ENCODE peak calls at places on chromosome 15, in ten cellular contexts. V is cardiac muscle cell; D is astrocyte; X is kidney; L is pancreas; H is psoas muscle; B is IMR-90; Q is tibial nerve; T is heart left ventricle; W is CD8-positive, alpha-beta T cell. J is an unnamed sample.

GRCh38 chr15:83698294-83698693 is 44.4 kb downstream of the ADAMTSL3 start:
- DNase-seq in V (no peak), D (no peak), X (peak; percentile 78), L (no peak), H (peak; percentile 83), B (peak; percentile 42), Q (peak; percentile 16), T (peak; percentile 78), W (no peak), J (no peak)

GRCh38 chr15:68304611-68305337 is 27.2 kb downstream of the FEM1B start:
- DNase-seq in V (peak; percentile 44), D (no peak), X (no peak), L (no peak), H (no peak), B (no peak), Q (no peak), T (no peak), W (no peak), J (peak; percentile 62)

GRCh38 chr15:68204361-68204760 is 771 bp downstream of the CALML4 start:
- DNase-seq in V (no peak), D (no peak), X (no peak), L (no peak), H (no peak), B (no peak), Q (no peak), T (no peak), W (no peak), J (peak; percentile 40)

GRCh38 chr15:78207641-78208340 is 26.6 kb downstream of the ACSBG1 start:
- DNase-seq in V (no peak), D (no peak), X (no peak), L (no peak), H (no peak), B (no peak), Q (no peak), T (no peak), W (no peak), J (peak; percentile 8)

GRCh38 chr15:41848595-41848994 is 9.9 kb downstream of the PLA2G4B start:
- DNase-seq in V (no peak), D (no peak), X (no peak), L (no peak), H (no peak), B (peak; percentile 65), Q (no peak), T (no peak), W (no peak), J (no peak)

GRCh38 chr15:48976444-48977088 is 12.8 kb upstream of the SHC4 start:
- DNase-seq in V (no peak), D (no peak), X (no peak), L (no peak), H (no peak), B (no peak), Q (no peak), T (no peak), W (no peak), J (no peak)

GRCh38 chr15:91113036-91113435 is 13.0 kb downstream of the SV2B start:
- DNase-seq in V (no peak), D (no peak), X (no peak), L (no peak), H (no peak), B (no peak), Q (no peak), T (no peak), W (no peak), J (no peak)

GRCh38 chr15:49718234-49718633 is 97.4 kb downstream of the DTWD1 start:
- DNase-seq in V (no peak), D (no peak), X (no peak), L (no peak), H (no peak), B (peak; percentile 69), Q (no peak), T (no peak), W (no peak), J (no peak)

GRCh38 chr15:85582076-85582718 is 201.8 kb downstream of the AKAP13 start:
- DNase-seq in V (no peak), D (peak; percentile 59), X (no peak), L (no peak), H (no peak), B (peak; percentile 24), Q (peak; percentile 35), T (no peak), W (no peak), J (no peak)

GRCh38 chr15:70636540-70637165 is 126.7 kb downstream of the UACA start:
- DNase-seq in V (peak; percentile 14), D (no peak), X (no peak), L (no peak), H (no peak), B (no peak), Q (no peak), T (no peak), W (no peak), J (no peak)

GRCh38 chr15:68431792-68432401 is at the start of gene ITGA11:
- DNase-seq in V (peak; percentile 81), D (peak; percentile 55), X (peak; percentile 87), L (peak; percentile 72), H (peak; percentile 83), B (peak; percentile 34), Q (peak; percentile 54), T (peak; percentile 73), W (no peak), J (peak; percentile 89)

GRCh38 chr15:63985221-63986184 is 60.8 kb downstream of the DAPK2 start:
- DNase-seq in V (peak; percentile 48), D (no peak), X (no peak), L (peak; percentile 71), H (peak; percentile 95), B (peak; percentile 12), Q (no peak), T (peak; percentile 81), W (no peak), J (peak; percentile 82)

GRCh38 chr15:89361451-89362202 is 27.0 kb upstream of the POLG start:
- DNase-seq in V (peak; percentile 92), D (peak; percentile 39), X (peak; percentile 89), L (peak; percentile 89), H (peak; percentile 80), B (peak; percentile 52), Q (peak; percentile 48), T (peak; percentile 59), W (peak; percentile 41), J (no peak)

GRCh38 chr15:45288947-45289346 is 36.9 kb downstream of the SLC28A2 start:
- DNase-seq in V (no peak), D (no peak), X (no peak), L (no peak), H (no peak), B (no peak), Q (no peak), T (no peak), W (no peak), J (no peak)

GRCh38 chr15:45287400-45287799 is 35.4 kb downstream of the SLC28A2 start:
- DNase-seq in V (no peak), D (no peak), X (no peak), L (no peak), H (no peak), B (no peak), Q (no peak), T (no peak), W (no peak), J (no peak)

GRCh38 chr15:45285413-45285812 is 33.4 kb downstream of the SLC28A2 start:
- DNase-seq in V (no peak), D (no peak), X (no peak), L (no peak), H (no peak), B (no peak), Q (no peak), T (no peak), W (no peak), J (no peak)
- H3K27ac ChIP-seq in V (no peak overlapping the region), D (no peak overlapping the region), X (no peak overlapping the region), L (no peak overlapping the region), H (peak overlapping the region; percentile 34), B (no peak overlapping the region), Q (no peak overlapping the region), T (no peak overlapping the region), W (no peak overlapping the region), J (no peak overlapping the region)

DNA sequence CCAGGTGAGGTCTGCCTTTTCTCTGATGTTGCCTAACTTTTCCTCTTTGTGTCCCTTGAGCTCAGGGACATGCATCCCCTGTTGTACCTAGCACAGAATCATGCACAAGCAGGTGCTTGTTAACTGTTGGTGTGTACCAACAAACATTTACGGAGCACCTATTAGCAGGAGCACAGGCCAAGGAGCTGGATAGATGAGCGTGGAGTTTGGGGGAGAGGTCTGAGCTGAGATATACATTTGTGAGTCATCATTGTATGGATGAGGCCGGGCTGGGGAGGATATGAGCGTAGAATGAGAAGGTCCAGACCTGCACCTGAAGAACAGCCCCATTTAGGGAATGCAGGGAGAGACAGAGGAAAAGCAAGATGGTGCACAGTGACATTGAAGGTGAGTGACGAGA is 53.4 kb downstream of the SMAD3 start:
- DNase-seq in V (no peak), D (no peak), X (no peak), L (no peak), H (no peak), B (no peak), Q (no peak), T (no peak), W (no peak), J (no peak)
- TF ChIP-seq CTCF in V (no peak), D (no peak), X (no peak), L (no peak), H (no peak), B (no peak), Q (no peak), T (no peak), W (no peak), J (no peak)

GRCh38 chr15:52097176-52097575 is 15.4 kb downstream of the BCL2L10 start:
- DNase-seq in V (no peak), D (no peak), X (no peak), L (no peak), H (no peak), B (no peak), Q (no peak), T (no peak), W (no peak), J (no peak)

GRCh38 chr15:52094811-52095584 is 17.6 kb downstream of the BCL2L10 start:
- DNase-seq in V (no peak), D (no peak), X (no peak), L (no peak), H (peak; percentile 58), B (no peak), Q (no peak), T (no peak), W (no peak), J (no peak)

GRCh38 chr15:52095597-52096262 is 16.8 kb downstream of the BCL2L10 start:
- DNase-seq in V (no peak), D (peak; percentile 87), X (no peak), L (no peak), H (no peak), B (peak; percentile 93), Q (no peak), T (no peak), W (no peak), J (no peak)

GRCh38 chr15:52093167-52093538 is 19.4 kb downstream of the BCL2L10 start:
- DNase-seq in V (no peak), D (no peak), X (no peak), L (no peak), H (no peak), B (no peak), Q (no peak), T (no peak), W (no peak), J (no peak)

GRCh38 chr15:52093539-52094502 is 18.8 kb downstream of the BCL2L10 start:
- DNase-seq in V (no peak), D (peak; percentile 93), X (no peak), L (no peak), H (peak; percentile 85), B (peak; percentile 84), Q (peak; percentile 68), T (no peak), W (no peak), J (peak; percentile 75)
- H3K4me3 ChIP-seq in V (no peak overlapping the region), D (peak overlapping the region; percentile 8), X (no peak overlapping the region), L (no peak overlapping the region), H (no peak overlapping the region), B (no peak overlapping the region), Q (no peak overlapping the region), T (no peak overlapping the region), W (no peak overlapping the region), J (peak overlapping the region; percentile 7)

GRCh38 chr15:57706405-57707209 is at the start of gene POLR2M:
- DNase-seq in V (peak; percentile 92), D (peak; percentile 98), X (peak; percentile 98), L (peak; percentile 93), H (peak; percentile 98), B (peak; percentile 100), Q (peak; percentile 95), T (peak; percentile 96), W (peak; percentile 81), J (peak; percentile 99)
- H3K27ac ChIP-seq in V (peak within 1 kb of the TSS; percentile 97), D (peak within 1 kb of the TSS; percentile 96), X (peak within 1 kb of the TSS; percentile 95), L (peak within 1 kb of the TSS; percentile 91), H (peak within 1 kb of the TSS; percentile 96), B (peak within 1 kb of the TSS; percentile 94), Q (peak within 1 kb of the TSS; percentile 89), T (peak within 1 kb of the TSS; percentile 98), W (peak within 1 kb of the TSS; percentile 89), J (peak within 1 kb of the TSS; percentile 96)

J was measured in ascending aorta.